ENCODE peak calls at places on chromosomes 16 and 17, in five cellular contexts. One of them, this sample, is unnamed.

GRCh38 chr17:82959990-82960418 is 119.4 kb upstream of the METRNL start:
- DNase-seq in GM23338: no peak
- DNase-seq in small intestine: no peak
- DNase-seq in mucosa of descending colon: peak; percentile 44
- DNase-seq in CD8-positive, alpha-beta T cell: no peak
- DNase-seq in this sample: no peak

GRCh38 chr16:86680661-86681439 is 102.5 kb downstream of the FOXL1 start:
- DNase-seq in GM23338: no peak
- DNase-seq in small intestine: no peak
- DNase-seq in mucosa of descending colon: no peak
- DNase-seq in CD8-positive, alpha-beta T cell: no peak
- DNase-seq in this sample: no peak

GRCh38 chr16:65657051-65657450 is 535.2 kb upstream of the CDH11 start:
- DNase-seq in GM23338: no peak
- DNase-seq in small intestine: no peak
- DNase-seq in mucosa of descending colon: no peak
- DNase-seq in CD8-positive, alpha-beta T cell: no peak
- DNase-seq in this sample: no peak

GRCh38 chr16:77009453-77009852 is 181.5 kb upstream of the MON1B start:
- DNase-seq in GM23338: no peak
- DNase-seq in small intestine: no peak
- DNase-seq in mucosa of descending colon: no peak
- DNase-seq in CD8-positive, alpha-beta T cell: no peak
- DNase-seq in this sample: no peak

GRCh38 chr16:5509336-5509735 is 411.7 kb upstream of the EEF2KMT start:
- DNase-seq in GM23338: no peak
- DNase-seq in small intestine: no peak
- DNase-seq in mucosa of descending colon: no peak
- DNase-seq in CD8-positive, alpha-beta T cell: no peak
- DNase-seq in this sample: no peak

GRCh38 chr17:6587310-6587709 is 31.0 kb upstream of the PITPNM3 start:
- DNase-seq in GM23338: no peak
- DNase-seq in small intestine: no peak
- DNase-seq in mucosa of descending colon: no peak
- DNase-seq in CD8-positive, alpha-beta T cell: no peak
- DNase-seq in this sample: no peak

GRCh38 chr16:46482895-46483294 is 138.3 kb downstream of the SHCBP1 start:
- DNase-seq in GM23338: peak; percentile 1
- DNase-seq in small intestine: no peak
- DNase-seq in mucosa of descending colon: no peak
- DNase-seq in CD8-positive, alpha-beta T cell: no peak
- DNase-seq in this sample: no peak

GRCh38 chr17:10836966-10837599 is 804 bp downstream of the PIRT start:
- DNase-seq in GM23338: no peak
- DNase-seq in small intestine: peak; percentile 67
- DNase-seq in mucosa of descending colon: peak; percentile 72
- DNase-seq in CD8-positive, alpha-beta T cell: no peak
- DNase-seq in this sample: no peak

GRCh38 chr17:2844386-2844785 is 48.1 kb downstream of the RAP1GAP2 start:
- DNase-seq in GM23338: peak; percentile 62
- DNase-seq in small intestine: peak; percentile 52
- DNase-seq in mucosa of descending colon: no peak
- DNase-seq in CD8-positive, alpha-beta T cell: no peak
- DNase-seq in this sample: no peak

GRCh38 chr17:67098022-67098421 is 53.7 kb downstream of the CACNG1 start:
- DNase-seq in GM23338: no peak
- DNase-seq in small intestine: no peak
- DNase-seq in mucosa of descending colon: no peak
- DNase-seq in CD8-positive, alpha-beta T cell: no peak
- DNase-seq in this sample: no peak

GRCh38 chr16:70572050-70572925 is 48.7 kb downstream of the SF3B3 start:
- DNase-seq in GM23338: no peak
- DNase-seq in small intestine: no peak
- DNase-seq in mucosa of descending colon: no peak
- DNase-seq in CD8-positive, alpha-beta T cell: no peak
- DNase-seq in this sample: no peak

GRCh38 chr17:40019140-40019991 is 4.1 kb downstream of the CSF3 start:
- DNase-seq in GM23338: peak; percentile 43
- DNase-seq in small intestine: no peak
- DNase-seq in mucosa of descending colon: peak; percentile 51
- DNase-seq in CD8-positive, alpha-beta T cell: no peak
- DNase-seq in this sample: no peak

GRCh38 chr17:41178843-41179616 is 1.0 kb upstream of the KRTAP4-2 start:
- DNase-seq in GM23338: no peak
- DNase-seq in small intestine: no peak
- DNase-seq in mucosa of descending colon: no peak
- DNase-seq in CD8-positive, alpha-beta T cell: no peak
- DNase-seq in this sample: no peak

GRCh38 chr17:65278050-65278819 is 141.1 kb downstream of the RGS9 start:
- DNase-seq in GM23338: peak; percentile 93
- DNase-seq in small intestine: peak; percentile 66
- DNase-seq in mucosa of descending colon: peak; percentile 68
- DNase-seq in CD8-positive, alpha-beta T cell: no peak
- DNase-seq in this sample: peak; percentile 16

GRCh38 chr17:55303701-55304145 is 39.0 kb downstream of the HLF start:
- DNase-seq in GM23338: no peak
- DNase-seq in small intestine: no peak
- DNase-seq in mucosa of descending colon: no peak
- DNase-seq in CD8-positive, alpha-beta T cell: no peak
- DNase-seq in this sample: no peak

GRCh38 chr17:51298508-51299371 is 38.4 kb downstream of the UTP18 start:
- DNase-seq in GM23338: peak; percentile 83
- DNase-seq in small intestine: peak; percentile 33
- DNase-seq in mucosa of descending colon: no peak
- DNase-seq in CD8-positive, alpha-beta T cell: no peak
- DNase-seq in this sample: no peak

GRCh38 chr17:44655983-44656700 is at the start of gene MEIOC:
- DNase-seq in GM23338: peak; percentile 94
- DNase-seq in small intestine: peak; percentile 18
- DNase-seq in mucosa of descending colon: no peak
- DNase-seq in CD8-positive, alpha-beta T cell: no peak
- DNase-seq in this sample: no peak

GRCh38 chr16:68951991-68952877 is 108.9 kb downstream of the TANGO6 start:
- DNase-seq in GM23338: no peak
- DNase-seq in small intestine: no peak
- DNase-seq in mucosa of descending colon: no peak
- DNase-seq in CD8-positive, alpha-beta T cell: no peak
- DNase-seq in this sample: no peak

GRCh38 chr17:64165347-64165746 is 35.4 kb upstream of the ERN1 start:
- DNase-seq in GM23338: no peak
- DNase-seq in small intestine: no peak
- DNase-seq in mucosa of descending colon: no peak
- DNase-seq in CD8-positive, alpha-beta T cell: no peak
- DNase-seq in this sample: no peak

GRCh38 chr17:55433629-55434422 is 12.2 kb upstream of the MMD start:
- DNase-seq in GM23338: no peak
- DNase-seq in small intestine: peak; percentile 81
- DNase-seq in mucosa of descending colon: no peak
- DNase-seq in CD8-positive, alpha-beta T cell: no peak
- DNase-seq in this sample: no peak

GRCh38 chr16:86664518-86665318 is 86.4 kb downstream of the FOXL1 start:
- DNase-seq in GM23338: no peak
- DNase-seq in small intestine: peak; percentile 96
- DNase-seq in mucosa of descending colon: no peak
- DNase-seq in CD8-positive, alpha-beta T cell: no peak
- DNase-seq in this sample: no peak

GRCh38 chr17:80308672-80309517 is 48.2 kb downstream of the RNF213 start:
- DNase-seq in GM23338: no peak
- DNase-seq in small intestine: peak; percentile 64
- DNase-seq in mucosa of descending colon: no peak
- DNase-seq in CD8-positive, alpha-beta T cell: no peak
- DNase-seq in this sample: no peak

GRCh38 chr17:83078378-83079339 is 750 bp upstream of the METRNL start:
- DNase-seq in GM23338: no peak
- DNase-seq in small intestine: no peak
- DNase-seq in mucosa of descending colon: no peak
- DNase-seq in CD8-positive, alpha-beta T cell: no peak
- DNase-seq in this sample: no peak

GRCh38 chr16:84755004-84755672 is 55.3 kb downstream of the USP10 start:
- DNase-seq in GM23338: no peak
- DNase-seq in small intestine: no peak
- DNase-seq in mucosa of descending colon: no peak
- DNase-seq in CD8-positive, alpha-beta T cell: no peak
- DNase-seq in this sample: no peak

GRCh38 chr16:81445143-81445922 is 725 bp downstream of the CMIP start:
- DNase-seq in GM23338: peak; percentile 73
- DNase-seq in small intestine: peak; percentile 37
- DNase-seq in mucosa of descending colon: peak; percentile 72
- DNase-seq in CD8-positive, alpha-beta T cell: peak; percentile 8
- DNase-seq in this sample: no peak

GRCh38 chr16:65989861-65990260 is 376.6 kb upstream of the CDH5 start:
- DNase-seq in GM23338: no peak
- DNase-seq in small intestine: no peak
- DNase-seq in mucosa of descending colon: no peak
- DNase-seq in CD8-positive, alpha-beta T cell: no peak
- DNase-seq in this sample: no peak

GRCh38 chr17:80303824-80304223 is 43.2 kb downstream of the RNF213 start:
- DNase-seq in GM23338: no peak
- DNase-seq in small intestine: no peak
- DNase-seq in mucosa of descending colon: no peak
- DNase-seq in CD8-positive, alpha-beta T cell: no peak
- DNase-seq in this sample: no peak

GRCh38 chr17:74485841-74486240 is 19.4 kb downstream of the CD300A start:
- DNase-seq in GM23338: no peak
- DNase-seq in small intestine: no peak
- DNase-seq in mucosa of descending colon: no peak
- DNase-seq in CD8-positive, alpha-beta T cell: no peak
- DNase-seq in this sample: no peak

GRCh38 chr16:78127130-78127529 is 27.7 kb downstream of the WWOX start:
- DNase-seq in GM23338: no peak
- DNase-seq in small intestine: no peak
- DNase-seq in mucosa of descending colon: no peak
- DNase-seq in CD8-positive, alpha-beta T cell: no peak
- DNase-seq in this sample: no peak

GRCh38 chr16:23739516-23739915 is 15.3 kb upstream of the CHP2 start:
- DNase-seq in GM23338: no peak
- DNase-seq in small intestine: no peak
- DNase-seq in mucosa of descending colon: no peak
- DNase-seq in CD8-positive, alpha-beta T cell: no peak
- DNase-seq in this sample: no peak

GRCh38 chr17:67165201-67165600 is 79.8 kb downstream of the HELZ start:
- DNase-seq in GM23338: no peak
- DNase-seq in small intestine: no peak
- DNase-seq in mucosa of descending colon: no peak
- DNase-seq in CD8-positive, alpha-beta T cell: no peak
- DNase-seq in this sample: peak; percentile 16

GRCh38 chr16:66399930-66400329 is 27.2 kb upstream of the BEAN1 start:
- DNase-seq in GM23338: no peak
- DNase-seq in small intestine: no peak
- DNase-seq in mucosa of descending colon: no peak
- DNase-seq in CD8-positive, alpha-beta T cell: no peak
- DNase-seq in this sample: peak; percentile 44

DNA sequence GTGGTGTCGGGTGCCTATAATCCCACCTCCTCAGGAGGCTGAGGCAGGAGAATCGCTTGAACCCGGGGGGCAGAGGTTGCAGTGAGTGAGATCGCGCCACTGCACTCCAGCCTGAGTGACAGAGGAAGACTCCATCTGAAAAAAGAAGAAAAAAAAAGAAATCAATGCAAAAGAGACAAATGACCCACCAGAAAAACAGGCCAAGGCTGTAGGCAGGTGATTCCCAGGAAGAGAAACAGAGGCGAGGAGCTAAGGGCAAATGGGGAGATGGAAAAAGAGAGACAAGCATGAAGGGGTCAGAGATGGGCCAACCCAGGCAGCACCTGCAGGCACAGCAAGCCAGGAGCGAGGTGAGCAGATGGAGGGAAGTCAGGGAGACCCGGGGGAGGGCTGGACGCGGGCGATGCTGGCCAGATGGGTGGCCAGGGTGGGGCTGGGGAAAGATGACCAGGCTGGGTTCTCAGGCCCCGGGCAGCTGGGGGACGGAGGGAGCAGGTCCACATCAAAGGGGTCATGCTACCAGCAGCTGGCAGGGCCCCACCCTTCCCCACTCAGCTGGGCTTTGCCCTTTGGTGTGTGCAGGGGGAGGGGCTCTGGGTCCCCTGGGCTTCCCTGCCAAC is 25.5 kb downstream of the MYBBP1A start:
- DNase-seq in GM23338: no peak
- DNase-seq in small intestine: no peak
- DNase-seq in mucosa of descending colon: no peak
- DNase-seq in CD8-positive, alpha-beta T cell: no peak
- DNase-seq in this sample: no peak
- H3K36me3 ChIP-seq in GM23338: no peaks in the 10 kb centered on the region
- H3K36me3 ChIP-seq in small intestine: no peaks in the 10 kb centered on the region
- H3K36me3 ChIP-seq in mucosa of descending colon: no peaks in the 10 kb centered on the region
- H3K36me3 ChIP-seq in CD8-positive, alpha-beta T cell: no peaks in the 10 kb centered on the region
- H3K36me3 ChIP-seq in this sample: no peaks in the 10 kb centered on the region

DNA sequence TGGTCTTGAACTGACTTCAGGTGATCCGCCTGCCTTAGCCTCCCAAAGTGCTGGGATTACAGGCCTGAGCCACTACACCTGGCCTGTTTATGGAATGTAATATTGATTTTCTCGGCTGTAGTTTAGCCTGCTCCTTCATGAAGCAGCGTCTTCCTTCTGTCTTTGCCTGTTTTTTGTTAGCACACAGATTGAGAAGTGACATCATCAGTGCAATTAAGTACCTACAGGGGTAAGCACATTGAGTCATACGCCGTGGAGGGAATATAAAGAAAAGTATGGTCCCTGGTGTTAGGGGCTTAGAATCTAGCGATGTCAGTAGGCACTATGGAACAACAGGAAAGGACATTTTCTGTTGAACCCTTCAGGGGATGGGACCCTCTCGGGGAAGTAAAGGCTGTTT is 48.7 kb upstream of the SEC14L1 start:
- DNase-seq in GM23338: no peak
- DNase-seq in small intestine: no peak
- DNase-seq in mucosa of descending colon: no peak
- DNase-seq in CD8-positive, alpha-beta T cell: no peak
- DNase-seq in this sample: no peak
- H3K36me3 ChIP-seq in GM23338: peaks cover 5% of the 10 kb centered on the region
- H3K36me3 ChIP-seq in small intestine: peaks cover 4% of the 10 kb centered on the region
- H3K36me3 ChIP-seq in mucosa of descending colon: peaks cover 5% of the 10 kb centered on the region
- H3K36me3 ChIP-seq in CD8-positive, alpha-beta T cell: peaks cover 26% of the 10 kb centered on the region
- H3K36me3 ChIP-seq in this sample: peaks cover 59% of the 10 kb centered on the region

GRCh38 chr17:49822829-49823228 is 25.0 kb downstream of the TAC4 start:
- DNase-seq in GM23338: no peak
- DNase-seq in small intestine: peak; percentile 12
- DNase-seq in mucosa of descending colon: no peak
- DNase-seq in CD8-positive, alpha-beta T cell: no peak
- DNase-seq in this sample: peak; percentile 49
- H3K36me3 ChIP-seq in GM23338: peaks cover 74% of the 10 kb centered on the region
- H3K36me3 ChIP-seq in small intestine: peaks cover 16% of the 10 kb centered on the region
- H3K36me3 ChIP-seq in mucosa of descending colon: peaks cover 8% of the 10 kb centered on the region
- H3K36me3 ChIP-seq in CD8-positive, alpha-beta T cell: peaks cover 59% of the 10 kb centered on the region
- H3K36me3 ChIP-seq in this sample: peaks cover 100% of the 10 kb centered on the region

GRCh38 chr17:78414178-78415162 is 36.0 kb downstream of the PGS1 start:
- DNase-seq in GM23338: no peak
- DNase-seq in small intestine: no peak
- DNase-seq in mucosa of descending colon: no peak
- DNase-seq in CD8-positive, alpha-beta T cell: peak; percentile 29
- DNase-seq in this sample: no peak

GRCh38 chr17:78411241-78411855 is 32.9 kb downstream of the PGS1 start:
- DNase-seq in GM23338: no peak
- DNase-seq in small intestine: peak; percentile 96
- DNase-seq in mucosa of descending colon: peak; percentile 79
- DNase-seq in CD8-positive, alpha-beta T cell: no peak
- DNase-seq in this sample: no peak

GRCh38 chr17:78415821-78416301 is 37.4 kb downstream of the PGS1 start:
- DNase-seq in GM23338: no peak
- DNase-seq in small intestine: no peak
- DNase-seq in mucosa of descending colon: no peak
- DNase-seq in CD8-positive, alpha-beta T cell: no peak
- DNase-seq in this sample: no peak

GRCh38 chr17:78409191-78409621 is 30.8 kb downstream of the PGS1 start:
- DNase-seq in GM23338: no peak
- DNase-seq in small intestine: peak; percentile 99
- DNase-seq in mucosa of descending colon: peak; percentile 92
- DNase-seq in CD8-positive, alpha-beta T cell: no peak
- DNase-seq in this sample: no peak

GRCh38 chr17:78412403-78412802 is 34.0 kb downstream of the PGS1 start:
- DNase-seq in GM23338: peak; percentile 54
- DNase-seq in small intestine: no peak
- DNase-seq in mucosa of descending colon: no peak
- DNase-seq in CD8-positive, alpha-beta T cell: no peak
- DNase-seq in this sample: no peak
- H3K36me3 ChIP-seq in GM23338: peaks cover 4% of the 10 kb centered on the region
- H3K36me3 ChIP-seq in small intestine: no peaks in the 10 kb centered on the region
- H3K36me3 ChIP-seq in mucosa of descending colon: peaks cover 5% of the 10 kb centered on the region
- H3K36me3 ChIP-seq in CD8-positive, alpha-beta T cell: peaks cover 6% of the 10 kb centered on the region
- H3K36me3 ChIP-seq in this sample: peaks cover 12% of the 10 kb centered on the region

This sample was measured in heart right ventricle.